ENCODE peak calls at places on chromosomes 7 and 10, in four cellular contexts. U, F, K and V are unnamed samples.

GRCh38 chr10:100831742-100832141 is 81.0 kb upstream of the SLF2 start:
- DNase-seq in U (no peak), F (no peak), K (no peak), V (no peak)

GRCh38 chr7:18901881-18902280 is 215.6 kb downstream of the TWIST1 start:
- DNase-seq in U (no peak), F (no peak), K (no peak), V (no peak)

GRCh38 chr10:132351611-132352010 is 19.6 kb downstream of the LRRC27 start:
- DNase-seq in U (no peak), F (no peak), K (no peak), V (no peak)

GRCh38 chr7:28207486-28208158 is 27.0 kb upstream of the JAZF1 start:
- DNase-seq in U (no peak), F (no peak), K (no peak), V (no peak)

GRCh38 chr10:94205370-94205930 is 157.3 kb downstream of the NOC3L start:
- DNase-seq in U (no peak), F (no peak), K (peak; percentile 19), V (no peak)

GRCh38 chr7:1979591-1980560 is 252.9 kb downstream of the MAD1L1 start:
- DNase-seq in U (no peak), F (no peak), K (no peak), V (no peak)

GRCh38 chr10:8712653-8713052 is 658.2 kb downstream of the GATA3 start:
- DNase-seq in U (no peak), F (no peak), K (no peak), V (no peak)

GRCh38 chr10:36181421-36181820 is 539.3 kb upstream of the FZD8 start:
- DNase-seq in U (no peak), F (no peak), K (peak; percentile 19), V (no peak)

GRCh38 chr7:127347567-127348246 is 44.8 kb downstream of the ZNF800 start:
- DNase-seq in U (peak; percentile 68), F (peak; percentile 37), K (peak; percentile 46), V (no peak)

GRCh38 chr7:157153260-157153659 is 14.5 kb downstream of the UBE3C start:
- DNase-seq in U (no peak), F (no peak), K (no peak), V (no peak)

GRCh38 chr10:87865201-87866025 is 2.0 kb downstream of the PTEN start:
- DNase-seq in U (no peak), F (no peak), K (no peak), V (no peak)

GRCh38 chr10:122102867-122103525 is 114.0 kb downstream of the TACC2 start:
- DNase-seq in U (no peak), F (no peak), K (no peak), V (no peak)

GRCh38 chr10:50740351-50740688 is 584 bp downstream of the ASAH2B start:
- DNase-seq in U (no peak), F (no peak), K (peak; percentile 17), V (no peak)

GRCh38 chr7:101112233-101112632 is 14.7 kb upstream of the SERPINE1 start:
- DNase-seq in U (peak; percentile 88), F (peak; percentile 55), K (peak; percentile 63), V (no peak)

GRCh38 chr7:79176859-79177477 is 276.5 kb downstream of the MAGI2 start:
- DNase-seq in U (peak; percentile 18), F (no peak), K (no peak), V (no peak)

GRCh38 chr10:79219276-79219957 is 127.9 kb upstream of the PPIF start:
- DNase-seq in U (no peak), F (peak; percentile 57), K (no peak), V (peak; percentile 40)
- H3K27ac ChIP-seq in U (no peak overlapping the region), F (peak overlapping the region; percentile 86), K (no peak overlapping the region), V (peak overlapping the region; percentile 38)

GRCh38 chr10:6737080-6737641 is 157.1 kb upstream of the PRKCQ start:
- DNase-seq in U (no peak), F (no peak), K (no peak), V (no peak)
- H3K27ac ChIP-seq in U (no peak overlapping the region), F (no peak overlapping the region), K (no peak overlapping the region), V (no peak overlapping the region)

DNA sequence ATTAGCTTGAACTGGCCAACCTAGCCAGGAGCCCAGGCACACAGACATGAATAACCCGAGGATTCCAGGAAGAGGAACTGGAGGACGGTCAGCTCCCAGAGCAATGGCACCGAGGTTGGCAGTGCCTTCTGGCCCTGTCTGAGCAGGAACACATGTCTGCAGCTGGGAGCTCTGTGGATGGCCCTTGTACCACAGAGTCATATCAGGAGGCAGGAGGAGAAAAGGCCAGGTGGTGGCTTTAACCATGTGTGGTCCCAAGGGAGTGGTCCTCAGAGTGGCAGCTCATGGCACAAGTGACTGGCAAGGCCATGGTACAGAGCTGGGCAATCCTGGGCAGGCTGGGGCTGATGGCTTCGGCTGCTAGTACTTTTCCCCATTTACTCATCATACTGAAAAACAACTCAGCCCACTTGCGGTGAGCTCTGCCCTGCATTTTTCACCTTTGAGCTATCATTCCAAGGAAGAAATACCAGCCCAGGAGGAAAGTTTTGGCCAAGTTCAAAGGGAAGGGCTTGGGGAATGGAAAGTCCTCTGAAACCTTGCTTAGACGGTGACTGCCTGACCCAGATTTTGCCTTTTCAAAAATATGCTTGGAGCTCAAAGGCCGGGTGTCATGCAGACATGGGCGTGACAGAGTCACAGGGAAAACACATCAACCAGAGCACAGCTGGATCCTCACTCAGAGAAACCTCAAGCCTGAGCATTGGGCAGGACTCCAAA is 25.7 kb upstream of the LOXL4 start:
- DNase-seq in U (no peak), F (no peak), K (peak; percentile 59), V (no peak)
- H3K27ac ChIP-seq in U (no peak overlapping the region), F (no peak overlapping the region), K (no peak overlapping the region), V (no peak overlapping the region)

DNA sequence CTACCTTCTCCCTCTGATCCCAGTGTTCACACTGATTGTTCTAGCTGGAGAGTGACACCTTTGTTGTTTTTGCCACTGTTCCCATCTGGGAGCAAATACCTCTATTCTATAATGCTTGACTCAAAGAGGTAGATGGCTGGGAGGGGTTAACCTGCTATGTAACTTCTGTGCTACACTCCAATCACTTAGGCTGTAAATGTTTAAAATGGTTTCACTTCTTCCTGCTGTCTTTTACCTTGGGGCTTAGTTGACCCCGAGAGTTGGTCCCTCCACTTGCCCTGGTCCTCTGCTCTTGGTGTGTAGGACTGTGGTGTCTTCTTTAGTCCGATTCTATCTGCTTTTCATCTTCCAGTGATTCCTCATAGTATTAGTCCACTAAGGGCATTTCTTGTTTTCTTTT is 22.3 kb downstream of the KLHDC10 start:
- DNase-seq in U (no peak), F (no peak), K (no peak), V (no peak)
- H3K27ac ChIP-seq in U (no peak overlapping the region), F (no peak overlapping the region), K (no peak overlapping the region), V (no peak overlapping the region)

GRCh38 chr7:103940382-103941268 is 48.8 kb downstream of the RELN start:
- DNase-seq in U (no peak), F (no peak), K (no peak), V (no peak)

GRCh38 chr7:103937680-103938079 is 51.8 kb downstream of the RELN start:
- DNase-seq in U (no peak), F (no peak), K (no peak), V (no peak)

GRCh38 chr7:103932389-103932788 is 57.1 kb downstream of the RELN start:
- DNase-seq in U (no peak), F (no peak), K (no peak), V (no peak)

GRCh38 chr7:103934508-103934907 is 55.0 kb downstream of the RELN start:
- DNase-seq in U (peak; percentile 15), F (no peak), K (no peak), V (no peak)

GRCh38 chr7:103936558-103936957 is 52.9 kb downstream of the RELN start:
- DNase-seq in U (peak; percentile 27), F (no peak), K (no peak), V (no peak)
- H3K27ac ChIP-seq in U (no peak overlapping the region), F (no peak overlapping the region), K (no peak overlapping the region), V (no peak overlapping the region)

GRCh38 chr10:15609291-15609690 is 110.4 kb downstream of the ITGA8 start:
- DNase-seq in U (no peak), F (no peak), K (no peak), V (no peak)
- H3K27ac ChIP-seq in U (no peak overlapping the region), F (no peak overlapping the region), K (no peak overlapping the region), V (no peak overlapping the region)

GRCh38 chr10:84354623-84355022 is 26.2 kb downstream of the CCSER2 start:
- DNase-seq in U (no peak), F (no peak), K (no peak), V (no peak)
- H3K27ac ChIP-seq in U (no peak overlapping the region), F (no peak overlapping the region), K (no peak overlapping the region), V (no peak overlapping the region)

GRCh38 chr10:102641398-102641797 is 2.9 kb upstream of the TRIM8 start:
- DNase-seq in U (no peak), F (no peak), K (no peak), V (no peak)
- H3K27ac ChIP-seq in U (peak overlapping the region; percentile 99), F (peak overlapping the region; percentile 100), K (peak overlapping the region; percentile 98), V (peak overlapping the region; percentile 99)

DNA sequence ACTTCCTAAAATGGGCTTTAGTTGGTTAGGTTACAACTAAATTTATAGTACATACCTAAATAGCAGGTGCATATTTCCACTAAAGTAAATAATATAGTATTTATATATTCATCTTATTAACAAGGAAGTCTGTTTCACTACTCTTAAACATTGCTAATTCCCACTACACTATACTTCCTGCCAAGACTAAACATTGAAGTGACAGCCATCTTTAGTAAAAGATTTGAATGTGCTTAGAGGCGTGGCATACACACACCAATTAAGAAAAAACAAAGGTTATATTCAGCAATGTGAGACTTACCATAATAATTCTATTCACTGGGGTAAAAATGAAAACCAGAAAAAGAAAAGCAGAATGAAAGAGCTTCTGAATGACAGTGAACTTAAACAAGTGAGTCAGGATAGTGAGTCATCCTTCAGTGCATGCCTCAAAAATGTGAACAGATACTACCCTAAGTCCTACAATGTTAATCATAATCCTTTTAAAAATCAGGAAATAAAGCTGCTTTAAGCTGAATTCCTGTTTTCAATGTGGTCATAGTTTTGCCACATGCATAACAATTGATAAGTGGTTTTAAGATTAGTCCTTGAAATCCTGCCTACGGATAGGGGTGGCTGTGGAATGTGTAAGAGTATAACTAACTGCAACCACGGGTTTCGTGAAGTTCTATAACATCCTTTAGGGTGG is 59.4 kb downstream of the USP6NL start:
- DNase-seq in U (no peak), F (no peak), K (no peak), V (no peak)
- H3K27ac ChIP-seq in U (no peak overlapping the region), F (no peak overlapping the region), K (no peak overlapping the region), V (no peak overlapping the region)

DNA sequence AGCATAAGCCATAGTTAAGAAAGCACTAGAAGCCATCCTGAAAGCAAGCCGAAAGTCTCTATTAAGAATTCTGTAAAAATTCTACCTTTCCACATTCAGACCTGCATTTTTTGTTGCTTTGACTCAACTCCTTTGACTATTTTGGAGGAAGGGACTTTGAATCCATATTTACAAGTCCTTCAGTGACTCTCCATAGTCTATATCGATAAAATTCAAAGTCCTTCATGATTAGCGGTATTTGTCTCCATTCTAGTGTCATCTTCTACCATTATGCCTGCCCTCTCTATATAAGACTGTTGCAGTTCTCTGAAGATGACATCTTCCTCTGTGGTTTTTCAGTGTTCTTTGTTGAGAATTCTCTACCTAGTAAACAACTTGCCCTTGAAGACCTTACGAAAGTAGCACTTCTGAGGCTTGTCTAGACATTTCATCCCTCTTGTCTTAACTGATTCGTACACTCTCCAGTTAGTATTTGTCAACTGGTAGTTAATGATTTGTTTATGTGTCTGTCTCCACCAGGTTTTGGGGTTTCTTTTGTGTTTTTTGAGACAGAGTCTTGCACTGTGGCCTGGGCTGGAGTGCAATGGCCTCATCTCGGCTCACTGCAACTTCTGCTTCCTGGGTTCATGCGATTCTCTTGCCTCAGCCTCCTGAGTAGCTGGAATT is 1.7 kb downstream of the CCSER2 start:
- DNase-seq in U (no peak), F (no peak), K (no peak), V (no peak)
- H3K27ac ChIP-seq in U (no peak overlapping the region), F (no peak overlapping the region), K (no peak overlapping the region), V (no peak overlapping the region)